ENCODE peak calls at places on chromosome 20, in eight cellular contexts. One of them, this sample, is unnamed.

GRCh38 chr20:62652051-62652893 is 10.0 kb downstream of the SLCO4A1 start:
- DNase-seq in endothelial cell of umbilical vein: peak; percentile 96
- DNase-seq in H1: no peak
- DNase-seq in K562: peak; percentile 61
- DNase-seq in HCT116: peak; percentile 33
- DNase-seq in GM12878: peak; percentile 85
- DNase-seq in HepG2: peak; percentile 90
- DNase-seq in SK-N-SH: peak; percentile 70
- DNase-seq in this sample: peak; percentile 61

GRCh38 chr20:33859157-33859695 is 48.1 kb downstream of the CHMP4B start:
- DNase-seq in endothelial cell of umbilical vein: peak; percentile 81
- DNase-seq in HCT116: no peak
- DNase-seq in HepG2: peak; percentile 37
- DNase-seq in GM12878: no peak
- DNase-seq in K562: no peak
- DNase-seq in H1: no peak
- DNase-seq in SK-N-SH: no peak
- DNase-seq in this sample: no peak

GRCh38 chr20:6882911-6883310 is 115.4 kb downstream of the BMP2 start:
- DNase-seq in K562: no peak
- DNase-seq in H1: no peak
- DNase-seq in HCT116: no peak
- DNase-seq in HepG2: no peak
- DNase-seq in GM12878: no peak
- DNase-seq in endothelial cell of umbilical vein: no peak
- DNase-seq in SK-N-SH: no peak
- DNase-seq in this sample: no peak

GRCh38 chr20:3654326-3655031 is 8.7 kb downstream of the GFRA4 start:
- DNase-seq in GM12878: no peak
- DNase-seq in H1: no peak
- DNase-seq in HCT116: no peak
- DNase-seq in K562: no peak
- DNase-seq in HepG2: no peak
- DNase-seq in SK-N-SH: peak; percentile 50
- DNase-seq in endothelial cell of umbilical vein: no peak
- DNase-seq in this sample: no peak

GRCh38 chr20:50248104-50248631 is 57.5 kb downstream of the CEBPB start:
- DNase-seq in H1: no peak
- DNase-seq in SK-N-SH: no peak
- DNase-seq in GM12878: no peak
- DNase-seq in K562: peak; percentile 47
- DNase-seq in endothelial cell of umbilical vein: no peak
- DNase-seq in HCT116: no peak
- DNase-seq in HepG2: no peak
- DNase-seq in this sample: no peak

GRCh38 chr20:14418441-14418840 is 81.0 kb upstream of the FLRT3 start:
- DNase-seq in H1: no peak
- DNase-seq in K562: no peak
- DNase-seq in GM12878: no peak
- DNase-seq in SK-N-SH: no peak
- DNase-seq in HepG2: no peak
- DNase-seq in endothelial cell of umbilical vein: no peak
- DNase-seq in HCT116: no peak
- DNase-seq in this sample: peak; percentile 3

GRCh38 chr20:13856356-13856755 is 71.5 kb downstream of the NDUFAF5 start:
- DNase-seq in HCT116: no peak
- DNase-seq in H1: no peak
- DNase-seq in SK-N-SH: no peak
- DNase-seq in endothelial cell of umbilical vein: no peak
- DNase-seq in GM12878: no peak
- DNase-seq in HepG2: no peak
- DNase-seq in K562: no peak
- DNase-seq in this sample: no peak

GRCh38 chr20:21981607-21982344 is 276.3 kb downstream of the PAX1 start:
- DNase-seq in K562: no peak
- DNase-seq in HepG2: peak; percentile 65
- DNase-seq in H1: no peak
- DNase-seq in HCT116: no peak
- DNase-seq in endothelial cell of umbilical vein: no peak
- DNase-seq in SK-N-SH: no peak
- DNase-seq in GM12878: no peak
- DNase-seq in this sample: no peak

GRCh38 chr20:46308258-46309157 is at the start of gene CDH22:
- DNase-seq in K562: peak; percentile 67
- DNase-seq in HCT116: peak; percentile 22
- DNase-seq in GM12878: no peak
- DNase-seq in endothelial cell of umbilical vein: peak; percentile 27
- DNase-seq in H1: no peak
- DNase-seq in HepG2: peak; percentile 48
- DNase-seq in SK-N-SH: peak; percentile 91
- DNase-seq in this sample: peak; percentile 84

GRCh38 chr20:4666001-4666470 is 55.7 kb upstream of the PRND start:
- DNase-seq in SK-N-SH: no peak
- DNase-seq in HepG2: no peak
- DNase-seq in K562: no peak
- DNase-seq in H1: no peak
- DNase-seq in endothelial cell of umbilical vein: peak; percentile 42
- DNase-seq in HCT116: no peak
- DNase-seq in GM12878: no peak
- DNase-seq in this sample: no peak

GRCh38 chr20:44336086-44336485 is 757 bp upstream of the R3HDML start:
- DNase-seq in H1: peak; percentile 58
- DNase-seq in SK-N-SH: peak; percentile 55
- DNase-seq in GM12878: no peak
- DNase-seq in K562: no peak
- DNase-seq in HCT116: no peak
- DNase-seq in HepG2: peak; percentile 39
- DNase-seq in endothelial cell of umbilical vein: no peak
- DNase-seq in this sample: peak; percentile 76

GRCh38 chr20:61694666-61695065 is 371.0 kb downstream of the TAF4 start:
- DNase-seq in K562: no peak
- DNase-seq in SK-N-SH: no peak
- DNase-seq in H1: no peak
- DNase-seq in HCT116: no peak
- DNase-seq in HepG2: no peak
- DNase-seq in endothelial cell of umbilical vein: no peak
- DNase-seq in GM12878: no peak
- DNase-seq in this sample: no peak

GRCh38 chr20:46284028-46284427 is 24.3 kb downstream of the CDH22 start:
- DNase-seq in HCT116: no peak
- DNase-seq in SK-N-SH: no peak
- DNase-seq in GM12878: no peak
- DNase-seq in K562: no peak
- DNase-seq in H1: no peak
- DNase-seq in endothelial cell of umbilical vein: no peak
- DNase-seq in HepG2: no peak
- DNase-seq in this sample: no peak

GRCh38 chr20:32438331-32438858 is 80.3 kb downstream of the ASXL1 start:
- DNase-seq in GM12878: no peak
- DNase-seq in endothelial cell of umbilical vein: no peak
- DNase-seq in HCT116: no peak
- DNase-seq in K562: no peak
- DNase-seq in HepG2: no peak
- DNase-seq in H1: no peak
- DNase-seq in SK-N-SH: no peak
- DNase-seq in this sample: no peak

GRCh38 chr20:8583209-8584106 is 451.4 kb downstream of the PLCB1 start:
- DNase-seq in H1: no peak
- DNase-seq in GM12878: no peak
- DNase-seq in K562: no peak
- DNase-seq in SK-N-SH: no peak
- DNase-seq in endothelial cell of umbilical vein: no peak
- DNase-seq in HepG2: peak; percentile 73
- DNase-seq in HCT116: no peak
- DNase-seq in this sample: peak; percentile 5

GRCh38 chr20:61387204-61387958 is 135.3 kb downstream of the CDH4 start:
- DNase-seq in GM12878: no peak
- DNase-seq in HCT116: no peak
- DNase-seq in SK-N-SH: peak; percentile 87
- DNase-seq in HepG2: no peak
- DNase-seq in H1: no peak
- DNase-seq in K562: peak; percentile 68
- DNase-seq in endothelial cell of umbilical vein: no peak
- DNase-seq in this sample: peak; percentile 65

GRCh38 chr20:48025661-48026060 is 240.4 kb upstream of the SULF2 start:
- DNase-seq in H1: no peak
- DNase-seq in HepG2: no peak
- DNase-seq in HCT116: no peak
- DNase-seq in GM12878: no peak
- DNase-seq in K562: no peak
- DNase-seq in SK-N-SH: no peak
- DNase-seq in endothelial cell of umbilical vein: no peak
- DNase-seq in this sample: no peak

GRCh38 chr20:48019940-48020339 is 234.7 kb upstream of the SULF2 start:
- DNase-seq in K562: no peak
- DNase-seq in endothelial cell of umbilical vein: no peak
- DNase-seq in HCT116: no peak
- DNase-seq in SK-N-SH: no peak
- DNase-seq in H1: no peak
- DNase-seq in HepG2: no peak
- DNase-seq in GM12878: no peak
- DNase-seq in this sample: no peak

GRCh38 chr20:48019496-48019895 is 234.2 kb upstream of the SULF2 start:
- DNase-seq in K562: no peak
- DNase-seq in endothelial cell of umbilical vein: no peak
- DNase-seq in H1: no peak
- DNase-seq in HCT116: no peak
- DNase-seq in GM12878: no peak
- DNase-seq in SK-N-SH: no peak
- DNase-seq in HepG2: no peak
- DNase-seq in this sample: no peak

GRCh38 chr20:48026981-48027592 is 241.8 kb upstream of the SULF2 start:
- DNase-seq in SK-N-SH: no peak
- DNase-seq in HepG2: no peak
- DNase-seq in HCT116: no peak
- DNase-seq in H1: no peak
- DNase-seq in endothelial cell of umbilical vein: no peak
- DNase-seq in K562: no peak
- DNase-seq in GM12878: no peak
- DNase-seq in this sample: no peak

GRCh38 chr20:48025061-48025515 is 239.8 kb upstream of the SULF2 start:
- DNase-seq in K562: no peak
- DNase-seq in endothelial cell of umbilical vein: no peak
- DNase-seq in HCT116: no peak
- DNase-seq in H1: no peak
- DNase-seq in HepG2: no peak
- DNase-seq in GM12878: no peak
- DNase-seq in SK-N-SH: peak; percentile 76
- DNase-seq in this sample: peak; percentile 21
- H2AFZ ChIP-seq in K562: no peak overlapping the region
- H2AFZ ChIP-seq in endothelial cell of umbilical vein: no peak overlapping the region
- H2AFZ ChIP-seq in HCT116: no peak overlapping the region
- H2AFZ ChIP-seq in H1: peak overlapping the region; percentile 8
- H2AFZ ChIP-seq in HepG2: no peak overlapping the region
- H2AFZ ChIP-seq in GM12878: peak overlapping the region; percentile 40
- H2AFZ ChIP-seq in SK-N-SH: no peak overlapping the region
- H2AFZ ChIP-seq in this sample: peak overlapping the region; percentile 69

GRCh38 chr20:57399587-57400261 is 8.5 kb downstream of the RBM38 start:
- DNase-seq in HCT116: no peak
- DNase-seq in H1: no peak
- DNase-seq in SK-N-SH: no peak
- DNase-seq in endothelial cell of umbilical vein: no peak
- DNase-seq in GM12878: peak; percentile 71
- DNase-seq in HepG2: no peak
- DNase-seq in K562: no peak
- DNase-seq in this sample: no peak
- H3K4me3 ChIP-seq in HCT116: no peak overlapping the region
- H3K4me3 ChIP-seq in H1: no peak overlapping the region
- H3K4me3 ChIP-seq in SK-N-SH: no peak overlapping the region
- H3K4me3 ChIP-seq in endothelial cell of umbilical vein: no peak overlapping the region
- H3K4me3 ChIP-seq in GM12878: peak overlapping the region; percentile 72
- H3K4me3 ChIP-seq in HepG2: no peak overlapping the region
- H3K4me3 ChIP-seq in K562: no peak overlapping the region
- H3K4me3 ChIP-seq in this sample: no peak overlapping the region

GRCh38 chr20:56483970-56484369 is 15.5 kb downstream of the RTF2 start:
- DNase-seq in GM12878: no peak
- DNase-seq in K562: no peak
- DNase-seq in H1: no peak
- DNase-seq in HCT116: no peak
- DNase-seq in HepG2: no peak
- DNase-seq in SK-N-SH: no peak
- DNase-seq in endothelial cell of umbilical vein: no peak
- DNase-seq in this sample: no peak

GRCh38 chr20:56487216-56487615 is 18.8 kb downstream of the RTF2 start:
- DNase-seq in H1: no peak
- DNase-seq in HepG2: no peak
- DNase-seq in HCT116: no peak
- DNase-seq in GM12878: no peak
- DNase-seq in SK-N-SH: no peak
- DNase-seq in endothelial cell of umbilical vein: no peak
- DNase-seq in K562: no peak
- DNase-seq in this sample: no peak
- TF ChIP-seq POLR2AphosphoS5 in H1: no peak
- TF ChIP-seq POLR2AphosphoS5 in HepG2: no peak
- TF ChIP-seq POLR2AphosphoS5 in HCT116: no peak
- TF ChIP-seq POLR2AphosphoS5 in GM12878: no peak
- TF ChIP-seq POLR2AphosphoS5 in SK-N-SH: no peak
- TF ChIP-seq POLR2AphosphoS5 in endothelial cell of umbilical vein: no peak
- TF ChIP-seq POLR2AphosphoS5 in K562: no peak
- TF ChIP-seq POLR2AphosphoS5 in this sample: no peak

GRCh38 chr20:51995038-51995437 is 192.7 kb upstream of the SALL4 start:
- DNase-seq in endothelial cell of umbilical vein: peak; percentile 8
- DNase-seq in HepG2: no peak
- DNase-seq in GM12878: no peak
- DNase-seq in H1: no peak
- DNase-seq in K562: no peak
- DNase-seq in HCT116: no peak
- DNase-seq in SK-N-SH: no peak
- DNase-seq in this sample: no peak
- H2AFZ ChIP-seq in endothelial cell of umbilical vein: no peak overlapping the region
- H2AFZ ChIP-seq in HepG2: no peak overlapping the region
- H2AFZ ChIP-seq in GM12878: no peak overlapping the region
- H2AFZ ChIP-seq in H1: no peak overlapping the region
- H2AFZ ChIP-seq in K562: no peak overlapping the region
- H2AFZ ChIP-seq in HCT116: no peak overlapping the region
- H2AFZ ChIP-seq in SK-N-SH: no peak overlapping the region
- H2AFZ ChIP-seq in this sample: no peak overlapping the region

GRCh38 chr20:36541227-36542018 is at the start of gene MYL9:
- DNase-seq in H1: no peak
- DNase-seq in HepG2: no peak
- DNase-seq in endothelial cell of umbilical vein: peak; percentile 43
- DNase-seq in K562: peak; percentile 94
- DNase-seq in GM12878: no peak
- DNase-seq in HCT116: no peak
- DNase-seq in SK-N-SH: no peak
- DNase-seq in this sample: peak; percentile 75
- H3K4me3 ChIP-seq in H1: peak within 1 kb of the TSS; percentile 50
- H3K4me3 ChIP-seq in HepG2: no peak within 1 kb of the TSS
- H3K4me3 ChIP-seq in endothelial cell of umbilical vein: peak within 1 kb of the TSS; percentile 55
- H3K4me3 ChIP-seq in K562: peak within 1 kb of the TSS; percentile 41
- H3K4me3 ChIP-seq in GM12878: peak within 1 kb of the TSS; percentile 50
- H3K4me3 ChIP-seq in HCT116: peak within 1 kb of the TSS; percentile 78
- H3K4me3 ChIP-seq in SK-N-SH: no peak within 1 kb of the TSS
- H3K4me3 ChIP-seq in this sample: peak within 1 kb of the TSS; percentile 82

This sample was measured in GM23338.